ENCODE peak calls at places on chromosome 11, in ten cellular contexts. One of them, this sample, is unnamed.

GRCh38 chr11:130631119-130631518 is 182.7 kb downstream of the ADAMTS15 start:
- DNase-seq in C1 segment of cervical spinal cord: no peak
- DNase-seq in A549: peak
- DNase-seq in AG08395: peak
- DNase-seq in Daoy: peak
- DNase-seq in HS-5: peak
- DNase-seq in Ammon's horn: no peak
- DNase-seq in stimulated activated effector memory CD8-positive, alpha-beta T cell treated with anti-CD3 and anti-CD28 coated beads, Interleukin-12 subunit alpha, Interleukin-12 subunit beta, amount 100 ng/mL, for 72 hours: no peak
- DNase-seq in NCI-H1417: no peak
- DNase-seq in CD4-positive, alpha-beta T cell: no peak
- DNase-seq in this sample: no peak

GRCh38 chr11:125375146-125375545 is 120.9 kb downstream of the FEZ1 start:
- DNase-seq in NCI-H1417: no peak
- DNase-seq in A549: no peak
- DNase-seq in CD4-positive, alpha-beta T cell: no peak
- DNase-seq in AG08395: no peak
- DNase-seq in HS-5: no peak
- DNase-seq in Daoy: no peak
- DNase-seq in Ammon's horn: no peak
- DNase-seq in stimulated activated effector memory CD8-positive, alpha-beta T cell treated with anti-CD3 and anti-CD28 coated beads, Interleukin-12 subunit alpha, Interleukin-12 subunit beta, amount 100 ng/mL, for 72 hours: no peak
- DNase-seq in C1 segment of cervical spinal cord: no peak
- DNase-seq in this sample: no peak

GRCh38 chr11:107858217-107859070 is at the start of gene SLC35F2:
- DNase-seq in AG08395: peak
- DNase-seq in C1 segment of cervical spinal cord: no peak
- DNase-seq in Ammon's horn: peak
- DNase-seq in A549: peak
- DNase-seq in stimulated activated effector memory CD8-positive, alpha-beta T cell treated with anti-CD3 and anti-CD28 coated beads, Interleukin-12 subunit alpha, Interleukin-12 subunit beta, amount 100 ng/mL, for 72 hours: peak
- DNase-seq in Daoy: peak
- DNase-seq in CD4-positive, alpha-beta T cell: peak
- DNase-seq in HS-5: no peak
- DNase-seq in NCI-H1417: peak
- DNase-seq in this sample: peak

GRCh38 chr11:113373306-113373705 is 14.3 kb upstream of the ANKK1 start:
- DNase-seq in AG08395: peak
- DNase-seq in A549: no peak
- DNase-seq in C1 segment of cervical spinal cord: no peak
- DNase-seq in CD4-positive, alpha-beta T cell: no peak
- DNase-seq in NCI-H1417: no peak
- DNase-seq in stimulated activated effector memory CD8-positive, alpha-beta T cell treated with anti-CD3 and anti-CD28 coated beads, Interleukin-12 subunit alpha, Interleukin-12 subunit beta, amount 100 ng/mL, for 72 hours: no peak
- DNase-seq in Ammon's horn: no peak
- DNase-seq in Daoy: peak
- DNase-seq in HS-5: peak
- DNase-seq in this sample: no peak

GRCh38 chr11:35237860-35238715 is 99.1 kb downstream of the CD44 start:
- DNase-seq in NCI-H1417: peak
- DNase-seq in C1 segment of cervical spinal cord: peak
- DNase-seq in CD4-positive, alpha-beta T cell: no peak
- DNase-seq in stimulated activated effector memory CD8-positive, alpha-beta T cell treated with anti-CD3 and anti-CD28 coated beads, Interleukin-12 subunit alpha, Interleukin-12 subunit beta, amount 100 ng/mL, for 72 hours: peak
- DNase-seq in HS-5: no peak
- DNase-seq in A549: peak
- DNase-seq in AG08395: no peak
- DNase-seq in Daoy: peak
- DNase-seq in Ammon's horn: peak
- DNase-seq in this sample: peak

GRCh38 chr11:6563121-6563619 is 40.2 kb downstream of the RRP8 start:
- DNase-seq in A549: no peak
- DNase-seq in CD4-positive, alpha-beta T cell: no peak
- DNase-seq in Ammon's horn: no peak
- DNase-seq in HS-5: no peak
- DNase-seq in Daoy: no peak
- DNase-seq in stimulated activated effector memory CD8-positive, alpha-beta T cell treated with anti-CD3 and anti-CD28 coated beads, Interleukin-12 subunit alpha, Interleukin-12 subunit beta, amount 100 ng/mL, for 72 hours: no peak
- DNase-seq in AG08395: no peak
- DNase-seq in C1 segment of cervical spinal cord: no peak
- DNase-seq in NCI-H1417: no peak
- DNase-seq in this sample: no peak

GRCh38 chr11:128328955-128329551 is 258.3 kb downstream of the ETS1 start:
- DNase-seq in A549: no peak
- DNase-seq in AG08395: no peak
- DNase-seq in Ammon's horn: no peak
- DNase-seq in C1 segment of cervical spinal cord: no peak
- DNase-seq in CD4-positive, alpha-beta T cell: no peak
- DNase-seq in stimulated activated effector memory CD8-positive, alpha-beta T cell treated with anti-CD3 and anti-CD28 coated beads, Interleukin-12 subunit alpha, Interleukin-12 subunit beta, amount 100 ng/mL, for 72 hours: no peak
- DNase-seq in Daoy: peak
- DNase-seq in HS-5: no peak
- DNase-seq in NCI-H1417: no peak
- DNase-seq in this sample: peak

GRCh38 chr11:73149105-73149504 is 7.0 kb upstream of the FCHSD2 start:
- DNase-seq in HS-5: no peak
- DNase-seq in AG08395: no peak
- DNase-seq in Daoy: no peak
- DNase-seq in A549: no peak
- DNase-seq in CD4-positive, alpha-beta T cell: no peak
- DNase-seq in Ammon's horn: no peak
- DNase-seq in NCI-H1417: no peak
- DNase-seq in C1 segment of cervical spinal cord: no peak
- DNase-seq in stimulated activated effector memory CD8-positive, alpha-beta T cell treated with anti-CD3 and anti-CD28 coated beads, Interleukin-12 subunit alpha, Interleukin-12 subunit beta, amount 100 ng/mL, for 72 hours: no peak
- DNase-seq in this sample: no peak

GRCh38 chr11:122681070-122681469 is 25.5 kb downstream of the UBASH3B start:
- DNase-seq in CD4-positive, alpha-beta T cell: no peak
- DNase-seq in Daoy: no peak
- DNase-seq in HS-5: no peak
- DNase-seq in Ammon's horn: no peak
- DNase-seq in NCI-H1417: no peak
- DNase-seq in stimulated activated effector memory CD8-positive, alpha-beta T cell treated with anti-CD3 and anti-CD28 coated beads, Interleukin-12 subunit alpha, Interleukin-12 subunit beta, amount 100 ng/mL, for 72 hours: no peak
- DNase-seq in AG08395: no peak
- DNase-seq in A549: no peak
- DNase-seq in C1 segment of cervical spinal cord: no peak
- DNase-seq in this sample: no peak

GRCh38 chr11:17272823-17273222 is 3.7 kb upstream of the NUCB2 start:
- DNase-seq in C1 segment of cervical spinal cord: no peak
- DNase-seq in Daoy: no peak
- DNase-seq in Ammon's horn: no peak
- DNase-seq in HS-5: no peak
- DNase-seq in NCI-H1417: no peak
- DNase-seq in AG08395: no peak
- DNase-seq in A549: no peak
- DNase-seq in stimulated activated effector memory CD8-positive, alpha-beta T cell treated with anti-CD3 and anti-CD28 coated beads, Interleukin-12 subunit alpha, Interleukin-12 subunit beta, amount 100 ng/mL, for 72 hours: no peak
- DNase-seq in CD4-positive, alpha-beta T cell: no peak
- DNase-seq in this sample: no peak

GRCh38 chr11:132409591-132410375 is 1039.4 kb downstream of the NTM start:
- DNase-seq in C1 segment of cervical spinal cord: no peak
- DNase-seq in Ammon's horn: no peak
- DNase-seq in stimulated activated effector memory CD8-positive, alpha-beta T cell treated with anti-CD3 and anti-CD28 coated beads, Interleukin-12 subunit alpha, Interleukin-12 subunit beta, amount 100 ng/mL, for 72 hours: no peak
- DNase-seq in AG08395: no peak
- DNase-seq in CD4-positive, alpha-beta T cell: no peak
- DNase-seq in Daoy: no peak
- DNase-seq in NCI-H1417: no peak
- DNase-seq in A549: no peak
- DNase-seq in HS-5: peak
- DNase-seq in this sample: no peak

GRCh38 chr11:537622-538430 is 499 bp downstream of the LRRC56 start:
- DNase-seq in stimulated activated effector memory CD8-positive, alpha-beta T cell treated with anti-CD3 and anti-CD28 coated beads, Interleukin-12 subunit alpha, Interleukin-12 subunit beta, amount 100 ng/mL, for 72 hours: no peak
- DNase-seq in Ammon's horn: no peak
- DNase-seq in A549: no peak
- DNase-seq in C1 segment of cervical spinal cord: no peak
- DNase-seq in Daoy: peak
- DNase-seq in CD4-positive, alpha-beta T cell: no peak
- DNase-seq in NCI-H1417: no peak
- DNase-seq in HS-5: no peak
- DNase-seq in AG08395: no peak
- DNase-seq in this sample: no peak

GRCh38 chr11:125069008-125069407 is 5.9 kb downstream of the SLC37A2 start:
- DNase-seq in Ammon's horn: no peak
- DNase-seq in HS-5: no peak
- DNase-seq in stimulated activated effector memory CD8-positive, alpha-beta T cell treated with anti-CD3 and anti-CD28 coated beads, Interleukin-12 subunit alpha, Interleukin-12 subunit beta, amount 100 ng/mL, for 72 hours: no peak
- DNase-seq in AG08395: no peak
- DNase-seq in Daoy: no peak
- DNase-seq in CD4-positive, alpha-beta T cell: no peak
- DNase-seq in A549: no peak
- DNase-seq in C1 segment of cervical spinal cord: no peak
- DNase-seq in NCI-H1417: no peak
- DNase-seq in this sample: no peak

GRCh38 chr11:130839950-130840666 is 76.2 kb downstream of the SNX19 start:
- DNase-seq in HS-5: no peak
- DNase-seq in C1 segment of cervical spinal cord: no peak
- DNase-seq in A549: no peak
- DNase-seq in stimulated activated effector memory CD8-positive, alpha-beta T cell treated with anti-CD3 and anti-CD28 coated beads, Interleukin-12 subunit alpha, Interleukin-12 subunit beta, amount 100 ng/mL, for 72 hours: no peak
- DNase-seq in AG08395: peak
- DNase-seq in CD4-positive, alpha-beta T cell: no peak
- DNase-seq in NCI-H1417: no peak
- DNase-seq in Ammon's horn: no peak
- DNase-seq in Daoy: no peak
- DNase-seq in this sample: no peak